ENCODE peak calls at places on chromosome 3, in five cellular contexts. One of them, this sample, is unnamed.

GRCh38 chr3:122055215-122055614 is at the start of gene CD86:
- DNase-seq in Peyer's patch: peak
- DNase-seq in GM23248: peak
- DNase-seq in RWPE1: no peak
- DNase-seq in psoas muscle: no peak
- DNase-seq in this sample: no peak

GRCh38 chr3:64321747-64322146 is 96.5 kb upstream of the PRICKLE2 start:
- DNase-seq in Peyer's patch: no peak
- DNase-seq in GM23248: peak
- DNase-seq in RWPE1: peak
- DNase-seq in psoas muscle: no peak
- DNase-seq in this sample: no peak

GRCh38 chr3:31341130-31341529 is 191.6 kb upstream of the STT3B start:
- DNase-seq in Peyer's patch: no peak
- DNase-seq in GM23248: peak
- DNase-seq in RWPE1: no peak
- DNase-seq in psoas muscle: no peak
- DNase-seq in this sample: no peak

GRCh38 chr3:52873433-52874159 is 23.8 kb downstream of the STIMATE start:
- DNase-seq in Peyer's patch: no peak
- DNase-seq in GM23248: peak
- DNase-seq in RWPE1: no peak
- DNase-seq in psoas muscle: no peak
- DNase-seq in this sample: no peak

GRCh38 chr3:13644341-13645082 is 95.6 kb downstream of the FBLN2 start:
- DNase-seq in Peyer's patch: no peak
- DNase-seq in GM23248: peak
- DNase-seq in RWPE1: no peak
- DNase-seq in psoas muscle: no peak
- DNase-seq in this sample: no peak

GRCh38 chr3:2948882-2949281 is 161.3 kb downstream of the IL5RA start:
- DNase-seq in Peyer's patch: no peak
- DNase-seq in GM23248: no peak
- DNase-seq in RWPE1: no peak
- DNase-seq in psoas muscle: no peak
- DNase-seq in this sample: no peak

GRCh38 chr3:52293491-52294319 is 6.1 kb downstream of the GLYCTK start:
- DNase-seq in Peyer's patch: no peak
- DNase-seq in GM23248: no peak
- DNase-seq in RWPE1: no peak
- DNase-seq in psoas muscle: no peak
- DNase-seq in this sample: no peak

GRCh38 chr3:115862099-115862498 is 238.8 kb downstream of the GAP43 start:
- DNase-seq in Peyer's patch: no peak
- DNase-seq in GM23248: no peak
- DNase-seq in RWPE1: no peak
- DNase-seq in psoas muscle: no peak
- DNase-seq in this sample: no peak

GRCh38 chr3:35663471-35663870 is 24.1 kb downstream of the ARPP21 start:
- DNase-seq in Peyer's patch: no peak
- DNase-seq in GM23248: no peak
- DNase-seq in RWPE1: no peak
- DNase-seq in psoas muscle: peak
- DNase-seq in this sample: peak

GRCh38 chr3:139928708-139929505 is 6.1 kb upstream of the CLSTN2 start:
- DNase-seq in Peyer's patch: no peak
- DNase-seq in GM23248: no peak
- DNase-seq in RWPE1: no peak
- DNase-seq in psoas muscle: no peak
- DNase-seq in this sample: no peak

GRCh38 chr3:143627336-143627735 is 220.9 kb downstream of the SLC9A9 start:
- DNase-seq in Peyer's patch: no peak
- DNase-seq in GM23248: peak
- DNase-seq in RWPE1: no peak
- DNase-seq in psoas muscle: no peak
- DNase-seq in this sample: no peak

DNA sequence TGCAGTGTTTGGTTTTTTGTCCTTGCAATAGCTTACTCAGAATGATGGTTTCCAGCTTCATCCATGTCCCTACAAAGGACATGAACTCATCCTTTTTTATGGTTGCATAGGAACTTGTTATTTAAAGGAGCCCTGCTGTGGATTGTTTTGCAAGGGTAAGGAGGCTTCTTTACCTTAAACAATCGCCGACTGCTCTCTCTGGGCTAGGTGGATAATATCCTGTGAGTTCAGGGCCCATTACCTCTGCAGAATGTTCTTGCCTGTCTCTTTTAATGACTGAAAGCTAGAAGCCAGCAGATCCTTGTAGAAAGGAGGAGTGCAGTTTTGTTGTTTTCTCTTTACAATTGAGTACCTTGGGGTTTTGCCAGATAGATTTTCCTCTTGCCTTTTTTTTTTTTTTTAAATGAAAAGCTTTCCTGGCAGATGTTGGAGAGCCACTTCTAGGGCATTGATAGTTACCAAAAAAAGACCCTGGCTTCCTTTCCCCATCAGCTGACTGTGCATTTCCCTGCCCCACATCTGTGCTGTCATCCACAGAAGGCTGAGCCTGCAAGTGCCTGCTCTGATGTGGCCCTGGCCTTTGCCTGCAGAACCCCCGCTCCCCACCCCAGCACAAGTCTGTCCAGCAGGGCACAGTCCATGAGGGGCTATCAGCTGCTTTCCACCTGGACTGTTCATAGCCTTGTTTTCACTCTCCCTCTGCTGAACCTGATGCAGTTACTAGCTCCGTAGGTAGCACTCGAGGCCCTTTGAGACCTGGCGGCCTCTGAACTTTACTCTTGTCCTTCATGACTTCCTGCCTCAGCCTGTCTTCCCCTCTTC is 113.1 kb downstream of the CHCHD6 start:
- DNase-seq in Peyer's patch: no peak
- DNase-seq in GM23248: peak
- DNase-seq in RWPE1: no peak
- DNase-seq in psoas muscle: no peak
- DNase-seq in this sample: peak
- H3K27ac ChIP-seq in Peyer's patch: no peak
- H3K27ac ChIP-seq in GM23248: no peak
- H3K27ac ChIP-seq in RWPE1: no peak
- H3K27ac ChIP-seq in psoas muscle: no peak
- H3K27ac ChIP-seq in this sample: peak

DNA sequence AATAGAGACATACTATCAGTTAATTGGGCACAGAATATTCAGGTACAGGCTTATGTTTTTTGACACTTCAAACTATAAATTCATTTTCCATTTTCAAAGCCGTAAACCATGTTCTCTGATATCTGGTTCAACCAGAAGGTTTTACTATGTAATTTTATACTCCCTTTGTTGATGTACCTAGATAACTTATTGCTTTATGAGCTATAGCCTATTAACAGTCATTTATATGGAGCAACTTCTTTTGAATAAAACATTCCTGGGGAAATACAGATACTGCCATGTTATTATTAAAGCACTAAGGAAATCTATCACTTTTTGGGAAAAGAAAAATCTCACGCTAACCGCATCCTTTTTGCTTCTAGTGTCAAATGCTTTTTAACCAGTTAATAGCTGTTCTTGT is 505.6 kb downstream of the PYDC2 start:
- DNase-seq in Peyer's patch: no peak
- DNase-seq in GM23248: no peak
- DNase-seq in RWPE1: no peak
- DNase-seq in psoas muscle: no peak
- DNase-seq in this sample: no peak
- H3K27ac ChIP-seq in Peyer's patch: no peak
- H3K27ac ChIP-seq in GM23248: no peak
- H3K27ac ChIP-seq in RWPE1: no peak
- H3K27ac ChIP-seq in psoas muscle: no peak
- H3K27ac ChIP-seq in this sample: no peak

DNA sequence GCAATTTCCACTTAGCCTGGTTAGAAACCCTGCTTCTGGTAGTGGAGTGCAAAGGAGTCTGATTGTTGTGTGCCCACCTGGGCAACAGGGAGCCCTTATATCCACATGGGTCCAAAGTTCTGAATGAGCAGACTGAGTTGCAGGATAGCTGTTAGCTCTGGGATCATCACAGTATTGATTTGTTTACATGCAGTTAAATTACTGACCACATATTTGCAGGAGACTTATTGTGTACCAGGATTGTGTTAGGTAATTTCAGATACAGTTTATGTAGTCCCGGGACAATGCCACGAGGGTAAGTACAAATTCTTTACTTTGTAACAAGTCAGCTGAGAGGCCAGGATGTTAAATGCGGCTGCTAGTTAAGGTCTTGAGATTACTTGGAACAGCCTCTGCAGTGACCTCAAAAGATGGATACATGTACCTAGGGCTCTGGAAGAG is 18.8 kb downstream of the ARHGEF26 start:
- DNase-seq in Peyer's patch: no peak
- DNase-seq in GM23248: no peak
- DNase-seq in RWPE1: no peak
- DNase-seq in psoas muscle: no peak
- DNase-seq in this sample: no peak
- H3K27ac ChIP-seq in Peyer's patch: no peak
- H3K27ac ChIP-seq in GM23248: no peak
- H3K27ac ChIP-seq in RWPE1: no peak
- H3K27ac ChIP-seq in psoas muscle: no peak
- H3K27ac ChIP-seq in this sample: no peak

DNA sequence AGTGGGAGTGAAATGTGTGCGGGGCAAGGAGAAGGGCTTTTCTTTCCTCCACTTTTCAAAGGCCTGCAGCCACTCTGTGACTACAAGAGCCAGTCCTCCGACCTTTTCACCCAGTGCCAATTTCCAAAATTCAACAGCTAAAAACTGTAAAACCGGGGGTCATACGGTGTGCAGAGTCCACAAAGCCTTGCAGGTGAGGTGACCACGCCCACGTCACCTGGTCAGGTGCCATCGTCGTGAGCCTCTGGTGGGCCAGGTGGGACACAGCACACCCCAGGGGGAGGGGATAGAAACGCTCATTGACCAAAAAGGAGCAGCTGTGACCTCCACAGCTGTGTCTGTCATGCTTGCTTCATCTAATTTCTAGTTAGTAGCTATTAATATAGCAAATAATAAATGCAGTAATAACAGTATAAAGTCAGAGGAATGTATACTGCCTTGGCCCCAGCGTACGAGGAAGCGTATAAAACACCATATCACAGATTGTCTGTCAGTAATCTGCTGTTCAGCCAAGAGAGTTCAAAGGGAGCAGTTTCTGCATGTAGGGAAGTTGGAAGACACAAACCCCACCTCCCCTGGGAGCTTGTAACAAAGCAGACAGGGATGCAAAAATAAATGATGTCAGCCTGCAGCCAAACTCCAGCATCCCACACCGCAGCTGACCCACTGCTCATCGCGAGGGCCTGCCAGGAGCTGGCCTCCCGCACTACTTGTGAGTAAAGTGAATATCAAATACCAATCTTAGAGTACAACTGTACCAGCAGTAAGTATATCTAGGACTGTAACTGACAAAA is 86.7 kb downstream of the VGLL4 start:
- DNase-seq in Peyer's patch: no peak
- DNase-seq in GM23248: peak
- DNase-seq in RWPE1: no peak
- DNase-seq in psoas muscle: peak
- DNase-seq in this sample: peak
- H3K27ac ChIP-seq in Peyer's patch: no peak
- H3K27ac ChIP-seq in GM23248: peak
- H3K27ac ChIP-seq in RWPE1: peak
- H3K27ac ChIP-seq in psoas muscle: peak
- H3K27ac ChIP-seq in this sample: peak

DNA sequence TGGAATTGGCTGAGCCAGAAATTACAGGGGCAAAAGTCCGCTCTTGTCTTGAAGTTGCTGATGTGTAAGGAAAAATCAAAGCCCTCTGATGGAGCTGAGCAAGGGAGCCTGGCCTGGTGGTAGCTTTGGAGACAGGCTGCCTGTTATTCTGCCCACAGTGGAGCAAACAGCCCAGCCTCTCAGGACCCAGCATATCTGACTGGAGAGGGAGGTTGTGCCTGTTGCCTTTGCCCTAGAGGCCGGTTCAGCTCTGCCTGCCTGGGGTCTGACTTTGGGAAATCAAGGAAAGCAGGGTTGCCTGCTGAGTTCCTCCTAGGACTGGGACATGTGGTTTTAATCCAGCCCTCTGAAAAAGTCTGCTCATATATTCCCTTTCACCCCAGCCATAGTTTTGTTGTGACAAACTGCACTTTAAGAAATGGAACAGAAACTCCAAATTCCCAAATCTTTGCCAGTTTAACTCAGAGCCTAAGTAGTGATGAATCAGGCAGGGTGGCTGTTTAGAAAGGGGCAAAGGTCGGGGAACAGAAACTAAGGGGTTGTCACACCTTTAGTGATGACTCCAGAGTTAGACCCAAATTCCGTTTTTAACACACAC is 40.2 kb downstream of the GASK1A start:
- DNase-seq in Peyer's patch: no peak
- DNase-seq in GM23248: peak
- DNase-seq in RWPE1: no peak
- DNase-seq in psoas muscle: no peak
- DNase-seq in this sample: no peak
- H3K27ac ChIP-seq in Peyer's patch: no peak
- H3K27ac ChIP-seq in GM23248: peak
- H3K27ac ChIP-seq in RWPE1: no peak
- H3K27ac ChIP-seq in psoas muscle: no peak
- H3K27ac ChIP-seq in this sample: no peak

DNA sequence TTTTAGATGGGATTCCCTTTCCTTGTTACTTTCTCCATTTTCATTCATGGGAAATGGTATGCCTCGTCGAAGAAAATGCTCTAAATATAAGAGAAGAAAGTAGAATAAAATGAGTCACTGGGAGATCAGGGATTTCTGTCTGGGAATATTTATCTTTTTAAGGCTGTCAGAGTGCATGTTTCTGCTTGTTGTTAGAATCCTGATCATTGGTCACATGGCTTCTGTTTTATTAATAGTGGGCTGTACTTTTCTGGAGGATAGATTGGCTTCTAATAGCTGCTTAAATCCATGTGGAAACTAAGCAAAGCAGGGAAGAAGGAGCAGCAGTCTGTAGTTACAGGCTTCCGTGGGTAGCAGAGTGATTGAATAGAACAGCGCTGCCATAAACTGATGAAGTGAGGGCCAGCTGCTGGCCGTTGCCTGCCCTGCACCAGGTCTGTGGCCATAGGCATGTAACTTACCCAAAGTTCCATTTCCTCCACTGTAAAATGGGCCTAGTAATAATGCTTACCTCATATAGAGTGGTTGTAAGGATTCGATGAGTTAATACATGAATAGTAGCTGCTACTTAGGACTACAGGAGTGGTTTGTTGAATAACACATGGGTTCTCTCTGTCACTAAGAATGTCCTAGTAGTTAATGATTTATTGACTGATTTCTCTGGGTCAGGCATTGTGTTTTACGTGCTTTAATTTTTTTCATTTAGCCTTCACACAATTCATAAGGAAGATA is 289.9 kb downstream of the SATB1 start:
- DNase-seq in Peyer's patch: no peak
- DNase-seq in GM23248: no peak
- DNase-seq in RWPE1: peak
- DNase-seq in psoas muscle: no peak
- DNase-seq in this sample: no peak
- H3K27ac ChIP-seq in Peyer's patch: no peak
- H3K27ac ChIP-seq in GM23248: peak
- H3K27ac ChIP-seq in RWPE1: peak
- H3K27ac ChIP-seq in psoas muscle: no peak
- H3K27ac ChIP-seq in this sample: no peak

DNA sequence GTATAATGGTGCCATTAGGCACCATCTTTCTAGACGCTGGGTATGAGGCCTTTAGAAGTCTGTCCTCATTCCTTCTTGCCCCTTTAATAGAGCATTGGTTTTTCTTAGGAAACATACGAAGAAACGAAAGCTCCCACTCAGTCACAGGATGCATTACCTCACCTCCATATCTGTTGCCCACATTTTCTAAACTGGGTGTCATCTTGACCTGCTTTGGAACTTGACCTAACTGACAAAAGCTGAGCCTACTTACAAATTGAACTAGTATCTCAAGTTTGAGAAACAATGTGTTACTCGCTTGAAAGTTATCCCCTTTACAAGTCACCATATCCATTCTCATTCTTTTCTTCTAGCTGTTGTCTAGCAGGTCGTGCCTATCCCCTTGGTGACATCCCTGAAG is 102.7 kb downstream of the VPS8 start:
- DNase-seq in Peyer's patch: no peak
- DNase-seq in GM23248: no peak
- DNase-seq in RWPE1: no peak
- DNase-seq in psoas muscle: no peak
- DNase-seq in this sample: no peak
- H3K27ac ChIP-seq in Peyer's patch: no peak
- H3K27ac ChIP-seq in GM23248: no peak
- H3K27ac ChIP-seq in RWPE1: no peak
- H3K27ac ChIP-seq in psoas muscle: no peak
- H3K27ac ChIP-seq in this sample: no peak

This sample was measured in left ventricle myocardium inferior.